ENCODE peak calls at places on chromosomes 2 and 18, in six cellular contexts. One of them, this sample, is unnamed.
A peak's percentile ranks its signal among the peaks of the same experiment; 100 is the strongest.

GRCh38 chr2:199704358-199705238 is 146.4 kb downstream of the FTCDNL1 start:
- DNase-seq in SJSA1: no peak
- DNase-seq in OCI-LY7: peak; percentile 49
- DNase-seq in testis: peak; percentile 17
- DNase-seq in fibroblast of pulmonary artery: peak; percentile 18
- DNase-seq in NB4: peak; percentile 83
- DNase-seq in this sample: no peak

GRCh38 chr2:235669269-235669831 is 175.5 kb downstream of the AGAP1 start:
- DNase-seq in OCI-LY7: no peak
- DNase-seq in SJSA1: peak; percentile 73
- DNase-seq in testis: peak; percentile 64
- DNase-seq in fibroblast of pulmonary artery: peak; percentile 64
- DNase-seq in NB4: no peak
- DNase-seq in this sample: peak; percentile 24

GRCh38 chr2:1738646-1739302 is 5.5 kb downstream of the PXDN start:
- DNase-seq in testis: peak; percentile 8
- DNase-seq in NB4: no peak
- DNase-seq in fibroblast of pulmonary artery: no peak
- DNase-seq in SJSA1: peak; percentile 54
- DNase-seq in OCI-LY7: no peak
- DNase-seq in this sample: no peak

GRCh38 chr2:41937464-41937861 is 110.4 kb upstream of the PKDCC start:
- DNase-seq in SJSA1: peak; percentile 82
- DNase-seq in testis: no peak
- DNase-seq in NB4: no peak
- DNase-seq in OCI-LY7: no peak
- DNase-seq in fibroblast of pulmonary artery: peak; percentile 65
- DNase-seq in this sample: peak; percentile 46

GRCh38 chr2:236852100-236852976 is 233.4 kb upstream of the COPS8 start:
- DNase-seq in fibroblast of pulmonary artery: peak; percentile 73
- DNase-seq in NB4: no peak
- DNase-seq in OCI-LY7: no peak
- DNase-seq in testis: no peak
- DNase-seq in SJSA1: no peak
- DNase-seq in this sample: no peak

GRCh38 chr2:238159676-238160205 is 971 bp downstream of the ERFE start:
- DNase-seq in testis: no peak
- DNase-seq in NB4: no peak
- DNase-seq in SJSA1: no peak
- DNase-seq in OCI-LY7: no peak
- DNase-seq in fibroblast of pulmonary artery: no peak
- DNase-seq in this sample: no peak

GRCh38 chr2:33395660-33396249 is 80.7 kb upstream of the RASGRP3 start:
- DNase-seq in testis: peak; percentile 54
- DNase-seq in fibroblast of pulmonary artery: peak; percentile 79
- DNase-seq in NB4: peak; percentile 67
- DNase-seq in OCI-LY7: peak; percentile 59
- DNase-seq in SJSA1: no peak
- DNase-seq in this sample: no peak

GRCh38 chr18:23618862-23619387 is 32.6 kb upstream of the NPC1 start:
- DNase-seq in SJSA1: no peak
- DNase-seq in NB4: peak; percentile 82
- DNase-seq in OCI-LY7: no peak
- DNase-seq in testis: no peak
- DNase-seq in fibroblast of pulmonary artery: no peak
- DNase-seq in this sample: no peak

GRCh38 chr2:72952110-72952823 is 34.9 kb downstream of the EMX1 start:
- DNase-seq in fibroblast of pulmonary artery: no peak
- DNase-seq in testis: no peak
- DNase-seq in SJSA1: no peak
- DNase-seq in NB4: no peak
- DNase-seq in OCI-LY7: no peak
- DNase-seq in this sample: no peak

GRCh38 chr2:199739413-199740110 is 111.4 kb downstream of the FTCDNL1 start:
- DNase-seq in NB4: peak; percentile 83
- DNase-seq in fibroblast of pulmonary artery: peak; percentile 60
- DNase-seq in OCI-LY7: peak; percentile 62
- DNase-seq in SJSA1: peak; percentile 58
- DNase-seq in testis: peak; percentile 88
- DNase-seq in this sample: peak; percentile 35

GRCh38 chr2:177445223-177445622 is 52.6 kb downstream of the AGPS start:
- DNase-seq in OCI-LY7: no peak
- DNase-seq in SJSA1: no peak
- DNase-seq in fibroblast of pulmonary artery: no peak
- DNase-seq in NB4: no peak
- DNase-seq in testis: no peak
- DNase-seq in this sample: no peak

GRCh38 chr2:14479486-14479885 is 153.0 kb upstream of the LRATD1 start:
- DNase-seq in fibroblast of pulmonary artery: no peak
- DNase-seq in testis: no peak
- DNase-seq in NB4: no peak
- DNase-seq in SJSA1: no peak
- DNase-seq in OCI-LY7: no peak
- DNase-seq in this sample: no peak

GRCh38 chr2:224121406-224122067 is 82.5 kb upstream of the SERPINE2 start:
- DNase-seq in fibroblast of pulmonary artery: no peak
- DNase-seq in SJSA1: no peak
- DNase-seq in OCI-LY7: no peak
- DNase-seq in testis: no peak
- DNase-seq in NB4: no peak
- DNase-seq in this sample: no peak

GRCh38 chr2:80035749-80036285 is 268.7 kb downstream of the LRRTM1 start:
- DNase-seq in testis: no peak
- DNase-seq in fibroblast of pulmonary artery: no peak
- DNase-seq in SJSA1: no peak
- DNase-seq in OCI-LY7: no peak
- DNase-seq in NB4: no peak
- DNase-seq in this sample: no peak

GRCh38 chr2:171147081-171147480 is 13.6 kb downstream of the TLK1 start:
- DNase-seq in NB4: no peak
- DNase-seq in SJSA1: no peak
- DNase-seq in fibroblast of pulmonary artery: peak; percentile 40
- DNase-seq in testis: no peak
- DNase-seq in OCI-LY7: no peak
- DNase-seq in this sample: no peak

GRCh38 chr2:39728941-39729351 is 50.1 kb downstream of the THUMPD2 start:
- DNase-seq in OCI-LY7: peak; percentile 59
- DNase-seq in SJSA1: peak; percentile 64
- DNase-seq in testis: peak; percentile 72
- DNase-seq in fibroblast of pulmonary artery: peak; percentile 55
- DNase-seq in NB4: peak; percentile 56
- DNase-seq in this sample: no peak

GRCh38 chr18:303011-303410 is 35.2 kb upstream of the THOC1 start:
- DNase-seq in testis: no peak
- DNase-seq in NB4: no peak
- DNase-seq in OCI-LY7: no peak
- DNase-seq in fibroblast of pulmonary artery: no peak
- DNase-seq in SJSA1: no peak
- DNase-seq in this sample: no peak
- H3K4me3 ChIP-seq in testis: no peak overlapping the region
- H3K4me3 ChIP-seq in NB4: no peak overlapping the region
- H3K4me3 ChIP-seq in OCI-LY7: no peak overlapping the region
- H3K4me3 ChIP-seq in fibroblast of pulmonary artery: no peak overlapping the region
- H3K4me3 ChIP-seq in SJSA1: no peak overlapping the region
- H3K4me3 ChIP-seq in this sample: no peak overlapping the region

DNA sequence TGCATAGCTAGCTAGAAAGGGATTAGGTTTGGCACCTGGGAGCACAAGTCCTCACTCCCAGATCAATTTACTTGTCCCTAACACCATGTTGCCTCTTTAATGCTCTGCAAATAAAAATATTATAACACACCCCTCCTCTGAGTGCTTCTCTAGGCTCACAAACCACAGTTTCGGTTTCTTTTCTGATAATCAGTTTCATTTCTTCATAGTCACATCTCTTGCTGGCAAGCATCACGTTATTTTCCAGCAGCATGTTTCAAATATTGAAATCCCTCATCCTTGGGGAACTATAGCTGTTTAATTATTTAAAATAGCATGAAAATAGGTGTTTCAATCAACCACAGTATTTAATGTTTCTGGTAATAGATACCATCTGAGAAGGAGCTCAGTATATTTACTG is 13.9 kb upstream of the SMCHD1 start:
- DNase-seq in fibroblast of pulmonary artery: peak; percentile 22
- DNase-seq in OCI-LY7: peak; percentile 85
- DNase-seq in SJSA1: no peak
- DNase-seq in testis: no peak
- DNase-seq in NB4: peak; percentile 14
- DNase-seq in this sample: no peak
- H3K4me3 ChIP-seq in fibroblast of pulmonary artery: no peak overlapping the region
- H3K4me3 ChIP-seq in OCI-LY7: peak overlapping the region; percentile 57
- H3K4me3 ChIP-seq in SJSA1: no peak overlapping the region
- H3K4me3 ChIP-seq in testis: no peak overlapping the region
- H3K4me3 ChIP-seq in NB4: no peak overlapping the region
- H3K4me3 ChIP-seq in this sample: no peak overlapping the region

DNA sequence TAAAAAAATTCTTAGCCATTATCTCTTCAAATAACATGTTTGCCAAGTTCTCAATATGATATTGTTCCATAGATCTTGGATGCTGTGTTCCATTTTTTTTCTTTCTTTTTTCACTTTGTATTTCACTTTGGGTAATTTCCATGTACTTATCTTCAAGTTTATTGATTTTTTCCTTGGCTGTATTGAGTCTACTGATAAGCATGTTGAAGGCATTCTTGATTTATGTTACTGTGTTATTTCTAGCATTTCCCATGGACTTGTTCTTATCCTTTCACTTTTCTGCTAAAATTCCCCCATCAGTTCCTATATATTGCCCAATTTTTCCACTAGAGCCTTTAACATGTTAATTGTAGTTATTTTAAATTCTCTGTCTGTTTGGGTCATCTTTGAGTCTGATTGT is 50.8 kb upstream of the CHN1 start:
- DNase-seq in testis: no peak
- DNase-seq in fibroblast of pulmonary artery: no peak
- DNase-seq in SJSA1: no peak
- DNase-seq in NB4: no peak
- DNase-seq in OCI-LY7: no peak
- DNase-seq in this sample: no peak
- H3K4me3 ChIP-seq in testis: no peak overlapping the region
- H3K4me3 ChIP-seq in fibroblast of pulmonary artery: no peak overlapping the region
- H3K4me3 ChIP-seq in SJSA1: no peak overlapping the region
- H3K4me3 ChIP-seq in NB4: no peak overlapping the region
- H3K4me3 ChIP-seq in OCI-LY7: no peak overlapping the region
- H3K4me3 ChIP-seq in this sample: no peak overlapping the region

DNA sequence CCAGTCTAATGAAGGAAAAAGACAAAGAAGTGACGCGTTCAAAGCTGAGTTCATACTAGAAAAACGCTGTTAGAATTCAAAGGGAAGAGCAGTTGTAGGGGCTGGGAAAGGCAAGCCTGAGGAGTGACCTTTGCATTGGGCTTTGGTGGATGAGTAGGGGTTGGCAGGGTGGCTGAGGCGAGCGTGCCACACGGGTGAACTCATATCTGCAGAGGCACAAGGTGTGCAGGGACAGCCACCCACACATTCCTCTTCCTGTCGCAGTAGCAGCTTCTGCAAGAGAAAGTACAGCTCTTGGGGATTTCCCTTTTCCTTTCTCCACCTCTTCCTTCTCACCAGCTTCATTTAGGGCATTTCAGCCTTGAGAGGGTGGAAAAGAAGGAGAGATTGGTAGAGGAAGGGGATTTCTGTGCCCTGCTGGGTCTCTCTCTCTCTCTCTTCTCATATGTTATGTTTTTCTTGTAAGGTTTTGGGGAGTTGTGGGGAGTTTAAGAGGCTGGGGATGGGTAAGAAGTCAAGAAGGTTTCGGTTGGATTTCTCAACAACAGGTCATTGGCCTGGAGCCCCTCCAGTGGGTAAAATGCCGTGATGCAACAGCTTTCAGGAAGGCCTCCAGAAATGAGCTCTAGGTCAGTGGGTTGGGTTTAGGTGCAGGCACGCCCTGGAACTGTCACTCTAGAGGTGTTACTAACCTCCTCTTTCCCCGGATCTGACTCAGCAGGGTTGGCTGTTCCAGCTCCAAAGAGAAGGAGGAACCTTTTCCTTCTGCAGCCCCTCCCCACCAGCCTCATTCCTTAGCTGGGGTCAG is 40.1 kb downstream of the ODC1 start:
- DNase-seq in SJSA1: no peak
- DNase-seq in OCI-LY7: peak; percentile 39
- DNase-seq in NB4: peak; percentile 97
- DNase-seq in testis: no peak
- DNase-seq in fibroblast of pulmonary artery: peak; percentile 83
- DNase-seq in this sample: no peak
- H3K4me3 ChIP-seq in SJSA1: no peak overlapping the region
- H3K4me3 ChIP-seq in OCI-LY7: no peak overlapping the region
- H3K4me3 ChIP-seq in NB4: no peak overlapping the region
- H3K4me3 ChIP-seq in testis: no peak overlapping the region
- H3K4me3 ChIP-seq in fibroblast of pulmonary artery: no peak overlapping the region
- H3K4me3 ChIP-seq in this sample: no peak overlapping the region

DNA sequence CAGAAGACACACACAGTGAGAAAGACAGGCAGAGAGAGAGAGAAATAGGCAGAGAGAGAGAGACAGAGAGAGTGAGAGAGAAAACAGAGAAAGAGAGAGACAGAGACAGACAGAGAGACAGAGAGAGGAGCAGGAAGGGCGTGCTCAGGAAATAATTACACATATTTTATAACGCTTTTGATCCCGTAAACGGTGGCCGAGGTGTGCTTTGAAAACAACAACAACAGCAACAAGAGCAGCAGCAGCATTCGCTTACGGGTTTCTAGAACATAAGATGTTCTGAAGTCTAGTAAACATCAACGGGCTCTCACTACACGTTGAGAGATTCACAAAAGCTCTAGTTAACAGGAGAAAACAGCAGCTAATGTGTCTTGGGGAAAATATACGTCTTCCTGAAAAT is 105.6 kb upstream of the ANKRD30BL start:
- DNase-seq in fibroblast of pulmonary artery: peak; percentile 4
- DNase-seq in NB4: no peak
- DNase-seq in SJSA1: no peak
- DNase-seq in OCI-LY7: peak; percentile 17
- DNase-seq in testis: no peak
- DNase-seq in this sample: no peak
- H3K4me3 ChIP-seq in fibroblast of pulmonary artery: peak overlapping the region; percentile 15
- H3K4me3 ChIP-seq in NB4: no peak overlapping the region
- H3K4me3 ChIP-seq in SJSA1: peak overlapping the region; percentile 10
- H3K4me3 ChIP-seq in OCI-LY7: peak overlapping the region; percentile 29
- H3K4me3 ChIP-seq in testis: peak overlapping the region; percentile 26
- H3K4me3 ChIP-seq in this sample: no peak overlapping the region

GRCh38 chr2:74740395-74741075 is 86.5 kb downstream of the SEMA4F start:
- DNase-seq in fibroblast of pulmonary artery: peak; percentile 91
- DNase-seq in SJSA1: peak; percentile 90
- DNase-seq in testis: no peak
- DNase-seq in OCI-LY7: no peak
- DNase-seq in NB4: peak; percentile 93
- DNase-seq in this sample: peak; percentile 32
- H3K4me3 ChIP-seq in fibroblast of pulmonary artery: no peak overlapping the region
- H3K4me3 ChIP-seq in SJSA1: no peak overlapping the region
- H3K4me3 ChIP-seq in testis: no peak overlapping the region
- H3K4me3 ChIP-seq in OCI-LY7: no peak overlapping the region
- H3K4me3 ChIP-seq in NB4: no peak overlapping the region
- H3K4me3 ChIP-seq in this sample: no peak overlapping the region

GRCh38 chr2:137233091-137233490 is 467.7 kb downstream of the THSD7B start:
- DNase-seq in fibroblast of pulmonary artery: no peak
- DNase-seq in SJSA1: no peak
- DNase-seq in testis: no peak
- DNase-seq in OCI-LY7: no peak
- DNase-seq in NB4: no peak
- DNase-seq in this sample: no peak

GRCh38 chr2:137238065-137238464 is 472.7 kb downstream of the THSD7B start:
- DNase-seq in testis: no peak
- DNase-seq in SJSA1: no peak
- DNase-seq in fibroblast of pulmonary artery: no peak
- DNase-seq in NB4: no peak
- DNase-seq in OCI-LY7: no peak
- DNase-seq in this sample: no peak

GRCh38 chr2:137231616-137232015 is 466.3 kb downstream of the THSD7B start:
- DNase-seq in fibroblast of pulmonary artery: no peak
- DNase-seq in NB4: no peak
- DNase-seq in SJSA1: no peak
- DNase-seq in OCI-LY7: no peak
- DNase-seq in testis: no peak
- DNase-seq in this sample: no peak

GRCh38 chr2:137237055-137237454 is 471.7 kb downstream of the THSD7B start:
- DNase-seq in testis: no peak
- DNase-seq in NB4: no peak
- DNase-seq in fibroblast of pulmonary artery: peak; percentile 36
- DNase-seq in SJSA1: no peak
- DNase-seq in OCI-LY7: no peak
- DNase-seq in this sample: no peak
- H3K4me3 ChIP-seq in testis: no peak overlapping the region
- H3K4me3 ChIP-seq in NB4: no peak overlapping the region
- H3K4me3 ChIP-seq in fibroblast of pulmonary artery: no peak overlapping the region
- H3K4me3 ChIP-seq in SJSA1: no peak overlapping the region
- H3K4me3 ChIP-seq in OCI-LY7: no peak overlapping the region
- H3K4me3 ChIP-seq in this sample: no peak overlapping the region